ENCODE peak calls at places on chromosomes 1 and 21, in eight cellular contexts. C, Q, R, W, I, A, E and M are unnamed samples.

GRCh38 chr1:81432089-81432488 is 368.6 kb upstream of the ADGRL2 start:
- DNase-seq in A (no peak), C (no peak), R (no peak), E (no peak), W (no peak), Q (no peak), I (no peak), M (no peak)

GRCh38 chr1:229557913-229558414 is 543 bp downstream of the ABCB10 start:
- DNase-seq in E (no peak), W (no peak), R (peak), A (peak), Q (no peak), I (peak), C (no peak), M (peak)

GRCh38 chr21:29320021-29320420 is 21.3 kb downstream of the BACH1 start:
- DNase-seq in I (no peak), E (no peak), C (no peak), Q (no peak), W (no peak), R (no peak), A (no peak), M (no peak)

GRCh38 chr1:61921435-61921834 is 179.2 kb downstream of the PATJ start:
- DNase-seq in W (no peak), E (no peak), A (no peak), C (no peak), R (no peak), Q (peak), I (no peak), M (no peak)

GRCh38 chr1:3249846-3250501 is 181.0 kb downstream of the PRDM16 start:
- DNase-seq in C (no peak), I (no peak), W (no peak), R (peak), E (no peak), A (no peak), Q (no peak), M (no peak)

GRCh38 chr1:94617139-94617805 is 75.7 kb upstream of the F3 start:
- DNase-seq in C (no peak), A (no peak), I (no peak), E (no peak), W (no peak), R (no peak), Q (no peak), M (no peak)

GRCh38 chr1:197180252-197180878 is 33.9 kb upstream of the ASPM start:
- DNase-seq in E (peak), I (no peak), Q (peak), W (peak), C (no peak), R (no peak), A (no peak), M (no peak)

GRCh38 chr1:59678809-59679228 is 135.9 kb upstream of the HOOK1 start:
- DNase-seq in E (peak), A (no peak), W (peak), R (no peak), I (no peak), C (no peak), Q (peak), M (no peak)

GRCh38 chr1:14778882-14779594 is 180.6 kb downstream of the KAZN start:
- DNase-seq in A (no peak), R (peak), Q (no peak), I (peak), C (no peak), W (no peak), E (no peak), M (no peak)

GRCh38 chr1:158095737-158096335 is 84.9 kb upstream of the CD1D start:
- DNase-seq in E (no peak), C (no peak), Q (no peak), W (no peak), R (no peak), I (no peak), A (no peak), M (no peak)

GRCh38 chr1:58076258-58076657 is 470.3 kb downstream of the OMA1 start:
- DNase-seq in A (no peak), E (no peak), R (no peak), C (no peak), I (no peak), Q (no peak), W (no peak), M (no peak)

GRCh38 chr1:67682659-67683197 is 2.3 kb upstream of the GADD45A start:
- DNase-seq in A (no peak), Q (peak), C (no peak), I (no peak), W (peak), E (peak), R (no peak), M (no peak)

GRCh38 chr1:67653304-67653703 is 31.7 kb upstream of the GADD45A start:
- DNase-seq in Q (no peak), R (no peak), I (no peak), E (no peak), W (no peak), C (no peak), A (no peak), M (no peak)

GRCh38 chr1:247419326-247419725 is 3.4 kb downstream of the NLRP3 start:
- DNase-seq in Q (no peak), C (no peak), I (no peak), W (no peak), R (no peak), A (no peak), E (no peak), M (no peak)

GRCh38 chr1:97603776-97604175 is 317.1 kb downstream of the DPYD start:
- DNase-seq in C (no peak), R (no peak), W (peak), I (no peak), A (no peak), E (peak), Q (peak), M (no peak)

GRCh38 chr1:1435094-1435903 is at the start of gene VWA1:
- DNase-seq in Q (no peak), W (no peak), E (no peak), A (peak), I (peak), C (no peak), R (peak), M (peak)

GRCh38 chr1:56063461-56063860 is 515.9 kb downstream of the PLPP3 start:
- DNase-seq in R (no peak), A (no peak), W (no peak), E (no peak), C (no peak), Q (no peak), I (peak), M (no peak)

GRCh38 chr1:17878837-17879236 is 123.7 kb downstream of the ACTL8 start:
- DNase-seq in E (peak), Q (peak), C (no peak), R (no peak), I (peak), W (peak), A (no peak), M (no peak)

GRCh38 chr1:162562452-162562828 is 918 bp downstream of the UAP1 start:
- DNase-seq in E (no peak), C (no peak), R (no peak), Q (no peak), W (no peak), A (no peak), I (no peak), M (no peak)

GRCh38 chr1:168394858-168395257 is 114.2 kb downstream of the TBX19 start:
- DNase-seq in A (no peak), C (no peak), Q (no peak), R (no peak), W (no peak), E (no peak), I (no peak), M (no peak)

GRCh38 chr1:17192394-17193221 is 12.3 kb upstream of the PADI1 start:
- DNase-seq in I (no peak), A (no peak), Q (peak), C (no peak), R (no peak), E (no peak), W (no peak), M (peak)

GRCh38 chr21:18424250-18424649 is 20.7 kb upstream of the TMPRSS15 start:
- DNase-seq in W (no peak), Q (no peak), A (no peak), I (no peak), R (no peak), C (no peak), E (no peak), M (no peak)

GRCh38 chr1:50271968-50272578 is 151.2 kb downstream of the DMRTA2 start:
- DNase-seq in R (no peak), W (no peak), E (no peak), Q (no peak), A (no peak), C (no peak), I (peak), M (no peak)
- TF ChIP-seq CTCF in R (peak), W (peak), E (peak), Q (peak), A (peak), C (peak), I (peak), M (no peak)

DNA sequence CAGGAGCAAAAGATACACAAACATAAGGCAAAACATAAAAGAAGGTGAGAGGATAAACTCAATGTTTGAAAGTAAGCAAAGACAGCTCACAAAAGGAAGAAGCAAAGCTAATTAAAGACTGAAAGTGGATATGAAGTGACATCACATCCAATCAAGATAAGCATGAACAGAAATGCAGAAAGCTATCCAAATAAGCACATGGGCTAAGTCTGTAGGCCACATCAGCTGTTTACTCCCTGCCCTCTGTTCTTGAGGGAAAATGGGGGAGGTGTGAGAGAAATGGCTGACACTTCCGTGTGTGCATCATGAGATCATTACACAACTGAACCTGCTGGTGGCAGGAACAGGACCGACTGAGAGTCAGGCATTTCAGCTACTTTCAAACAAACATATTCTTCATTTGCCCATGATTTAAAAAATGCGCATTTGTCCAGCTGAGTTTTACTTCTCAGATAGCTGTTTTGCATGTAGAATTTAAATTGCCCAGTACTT is 27.3 kb upstream of the MAN1A2 start:
- DNase-seq in Q (no peak), I (no peak), C (no peak), A (peak), R (no peak), E (no peak), W (peak), M (no peak)
- TF ChIP-seq CTCF in Q (no peak), I (no peak), C (no peak), A (no peak), R (no peak), E (no peak), W (no peak), M (no peak)

GRCh38 chr21:42125571-42126544 is 54.7 kb downstream of the UMODL1 start:
- DNase-seq in E (no peak), C (no peak), R (no peak), A (no peak), I (no peak), W (peak), Q (no peak), M (no peak)
- TF ChIP-seq CTCF in E (peak), C (no peak), R (no peak), A (no peak), I (no peak), W (peak), Q (peak), M (no peak)

GRCh38 chr1:43554444-43554992 is 23.8 kb downstream of the PTPRF start:
- DNase-seq in R (no peak), Q (no peak), C (no peak), W (no peak), A (no peak), E (no peak), I (no peak), M (no peak)
- TF ChIP-seq CTCF in R (peak), Q (peak), C (no peak), W (peak), A (peak), E (peak), I (no peak), M (no peak)

DNA sequence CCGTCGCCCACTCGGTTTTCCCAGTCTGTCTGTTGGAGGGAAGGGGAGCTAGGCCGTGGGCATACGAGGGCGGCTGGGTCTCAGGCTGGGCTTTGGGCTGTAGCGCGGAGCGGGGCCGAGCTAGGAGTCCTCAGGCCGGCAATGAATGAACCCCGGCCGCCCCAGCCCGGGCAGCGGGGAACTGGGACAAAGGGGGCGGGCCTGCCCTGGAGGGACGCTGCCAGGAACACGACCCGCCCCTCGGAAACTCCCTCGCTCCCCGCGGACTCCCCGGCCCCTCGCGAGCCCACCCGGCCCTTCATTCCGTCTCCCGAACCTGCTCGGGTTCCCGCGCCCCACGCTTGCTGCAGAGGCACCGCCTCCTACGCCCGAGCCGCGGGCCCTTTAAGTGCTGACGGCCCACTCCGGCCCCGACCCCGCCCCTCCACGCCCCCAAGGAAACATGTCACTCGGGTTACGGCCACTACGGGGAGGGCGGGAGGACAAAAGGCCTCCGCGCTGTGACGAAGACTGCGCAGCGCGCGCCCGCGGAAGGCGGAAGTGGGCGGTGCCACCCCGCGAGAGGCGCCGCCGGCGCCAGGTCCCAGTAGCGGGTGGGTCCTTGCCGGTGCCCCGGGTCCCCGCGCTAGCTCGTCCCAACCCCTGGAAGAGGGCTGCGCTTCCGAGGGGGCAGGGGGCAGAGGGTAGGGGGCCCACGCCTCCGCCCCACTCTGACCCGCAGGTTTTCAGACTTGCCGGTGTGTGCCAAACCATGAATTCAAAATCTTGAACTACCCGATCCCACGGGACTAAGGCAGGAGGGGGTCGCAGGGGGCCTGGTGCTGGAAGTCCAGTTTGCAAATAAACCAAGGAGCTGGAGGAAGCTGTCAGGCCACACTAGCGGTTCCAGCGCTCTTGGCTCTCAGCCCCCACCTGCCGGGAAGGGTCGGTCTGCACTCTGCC is at the start of gene GALE:
- DNase-seq in C (peak), I (peak), W (peak), A (peak), Q (peak), E (peak), R (peak), M (peak)
- TF ChIP-seq CTCF in C (no peak), I (no peak), W (no peak), A (no peak), Q (no peak), E (no peak), R (no peak), M (no peak)